ENCODE peak calls at places on chromosomes 3 and 15, in seven cellular contexts. G is hepatocyte, O is A549, U is keratinocyte, L is Peyer's patch, N is mammary epithelial cell, T is upper lobe of right lung. A is an unnamed sample.
A peak's percentile ranks its signal among the peaks of the same experiment; 100 is the strongest.

GRCh38 chr3:31370681-31371080 is 162.0 kb upstream of the STT3B start:
- DNase-seq in T (no peak), U (no peak), L (no peak), O (no peak), N (no peak), G (peak; percentile 59), A (no peak)

GRCh38 chr3:169939320-169939719 is 27.3 kb upstream of the SEC62 start:
- DNase-seq in G (no peak), T (no peak), U (no peak), L (no peak), O (no peak), N (no peak), A (no peak)

GRCh38 chr3:63967675-63968611 is 55.4 kb downstream of the PSMD6 start:
- DNase-seq in U (no peak), O (no peak), N (peak; percentile 23), L (peak; percentile 75), G (peak; percentile 75), T (no peak), A (peak; percentile 58)

GRCh38 chr3:23461069-23461468 is 257.9 kb downstream of the UBE2E2 start:
- DNase-seq in G (no peak), N (no peak), T (no peak), U (no peak), O (no peak), L (no peak), A (no peak)

GRCh38 chr15:74060251-74060650 is 22.1 kb downstream of the GOLGA6A start:
- DNase-seq in L (peak; percentile 26), U (no peak), O (no peak), G (no peak), T (no peak), N (no peak), A (no peak)

GRCh38 chr3:14329116-14329830 is 73.1 kb upstream of the SLC6A6 start:
- DNase-seq in N (peak; percentile 71), U (peak; percentile 38), T (no peak), G (peak; percentile 60), O (no peak), L (peak; percentile 28), A (no peak)

GRCh38 chr15:31327674-31328424 is 1.2 kb downstream of the KLF13 start:
- DNase-seq in N (peak; percentile 28), L (peak; percentile 90), O (peak; percentile 38), G (peak; percentile 89), T (peak; percentile 93), U (no peak), A (peak; percentile 77)

GRCh38 chr15:80966431-80967197 is 23.0 kb downstream of the MESD start:
- DNase-seq in T (no peak), O (no peak), L (no peak), G (no peak), N (no peak), U (no peak), A (no peak)

GRCh38 chr15:98767692-98768091 is 119.4 kb downstream of the IGF1R start:
- DNase-seq in G (no peak), U (no peak), N (no peak), L (no peak), T (no peak), O (no peak), A (no peak)

GRCh38 chr15:59892995-59893394 is 111.1 kb upstream of the FOXB1 start:
- DNase-seq in L (no peak), U (no peak), N (peak; percentile 26), O (no peak), G (peak; percentile 59), T (no peak), A (peak; percentile 6)

GRCh38 chr3:13652728-13653127 is 103.8 kb downstream of the FBLN2 start:
- DNase-seq in N (no peak), L (no peak), O (no peak), U (no peak), G (no peak), T (no peak), A (no peak)

GRCh38 chr15:38072007-38072506 is 137.6 kb downstream of the TMCO5A start:
- DNase-seq in U (no peak), T (no peak), L (no peak), G (no peak), O (no peak), N (no peak), A (no peak)

GRCh38 chr15:22904736-22905135 is 66.3 kb downstream of the NIPA2 start:
- DNase-seq in T (no peak), O (no peak), U (no peak), N (no peak), L (no peak), G (no peak), A (no peak)

GRCh38 chr15:75620776-75621536 is 4.6 kb downstream of the SNUPN start:
- DNase-seq in G (peak; percentile 72), T (peak; percentile 76), O (no peak), U (no peak), N (peak; percentile 78), L (no peak), A (no peak)

GRCh38 chr3:147360936-147361670 is 45.2 kb downstream of the ZIC4 start:
- DNase-seq in L (no peak), T (no peak), O (no peak), N (no peak), G (peak; percentile 29), U (no peak), A (peak; percentile 64)

GRCh38 chr15:75036269-75036668 is 12.9 kb downstream of the PPCDC start:
- DNase-seq in O (no peak), T (no peak), N (peak; percentile 74), U (peak; percentile 57), L (peak; percentile 60), G (peak; percentile 80), A (no peak)

GRCh38 chr3:169940486-169941181 is 26.0 kb upstream of the SEC62 start:
- DNase-seq in O (no peak), T (no peak), N (no peak), U (no peak), G (no peak), L (no peak), A (no peak)

GRCh38 chr3:9659849-9660248 is 10.5 kb downstream of the MTMR14 start:
- DNase-seq in G (no peak), U (no peak), O (no peak), T (no peak), L (no peak), N (no peak), A (no peak)

GRCh38 chr3:178036745-178037144 is 499.5 kb upstream of the KCNMB2 start:
- DNase-seq in G (no peak), O (no peak), U (no peak), L (no peak), T (no peak), N (no peak), A (no peak)

GRCh38 chr3:83770664-83771402 is 1188.0 kb upstream of the CADM2 start:
- DNase-seq in N (no peak), O (no peak), T (no peak), U (no peak), L (no peak), G (no peak), A (no peak)

GRCh38 chr3:83769791-83770663 is 1188.8 kb upstream of the CADM2 start:
- DNase-seq in T (no peak), U (no peak), N (no peak), O (no peak), G (no peak), L (peak; percentile 27), A (no peak)

GRCh38 chr3:83765971-83766370 is 1192.8 kb upstream of the CADM2 start:
- DNase-seq in T (no peak), O (no peak), G (no peak), N (no peak), L (no peak), U (no peak), A (no peak)
- TF ChIP-seq CTCF in T (no peak), O (no peak), G (no peak), N (no peak), L (no peak), U (no peak), A (no peak)

GRCh38 chr3:179068779-179069530 is 2.7 kb downstream of the ZMAT3 start:
- DNase-seq in T (no peak), N (no peak), U (no peak), G (no peak), L (no peak), O (peak; percentile 30), A (peak; percentile 56)
- H3K4me3 ChIP-seq in T (peak overlapping the region; percentile 80), N (peak overlapping the region; percentile 54), U (peak overlapping the region; percentile 93), G (peak overlapping the region; percentile 93), L (no peak overlapping the region), O (peak overlapping the region; percentile 88), A (no peak overlapping the region)

DNA sequence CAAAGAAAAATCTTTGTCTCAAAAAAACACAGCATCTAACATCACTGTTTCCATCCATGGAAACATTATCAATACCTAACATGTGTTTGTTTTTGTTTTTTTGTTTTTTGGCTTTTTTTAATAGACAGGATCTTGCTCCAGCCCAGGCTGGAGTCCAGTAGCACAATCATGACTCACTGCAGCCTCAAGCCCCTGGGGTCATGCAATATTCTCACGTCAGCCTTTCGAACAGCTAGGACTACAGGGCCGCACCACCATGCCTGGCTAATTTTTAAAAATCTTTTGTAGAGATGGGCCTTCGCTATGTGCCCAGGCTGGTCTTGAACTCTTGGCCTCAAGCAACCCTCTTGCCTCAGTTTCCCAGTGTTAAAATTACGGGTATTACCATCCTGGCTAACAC is 52.8 kb downstream of the RAF1 start:
- DNase-seq in L (no peak), O (no peak), G (no peak), U (no peak), T (no peak), N (no peak), A (no peak)
- H3K27ac ChIP-seq in L (no peak overlapping the region), O (no peak overlapping the region), G (no peak overlapping the region), U (no peak overlapping the region), T (no peak overlapping the region), N (no peak overlapping the region), A (no peak overlapping the region)

GRCh38 chr3:50341537-50341936 is 901 bp upstream of the RASSF1 start:
- DNase-seq in L (no peak), U (no peak), O (no peak), T (peak; percentile 69), G (no peak), N (no peak), A (no peak)
- TF ChIP-seq CTCF in L (no peak), U (no peak), O (no peak), T (no peak), G (no peak), N (no peak), A (no peak)

DNA sequence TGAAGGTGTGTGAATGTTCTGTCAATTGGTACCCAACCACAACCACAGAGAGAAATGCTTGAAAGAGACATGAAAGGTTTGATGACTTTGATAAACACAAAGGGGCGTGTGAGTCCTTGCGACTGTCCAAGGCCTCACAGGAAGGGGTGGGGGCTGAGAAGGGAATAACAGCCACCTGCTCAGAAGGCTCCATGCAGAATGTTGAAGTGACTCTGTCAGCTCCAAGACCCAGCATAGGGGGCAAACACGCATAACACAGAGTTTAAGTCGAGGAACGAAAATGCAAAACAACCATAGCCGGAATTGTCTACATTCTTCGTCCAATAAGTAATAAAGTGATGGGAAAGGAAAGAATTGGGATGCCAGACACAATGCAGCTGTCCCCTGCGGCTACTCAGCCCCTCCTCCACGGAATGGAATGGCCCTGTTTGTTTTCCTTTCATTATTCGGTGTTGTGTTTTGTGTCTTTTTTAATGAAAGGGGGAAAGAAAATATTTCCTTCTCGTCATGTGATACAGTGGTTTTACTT is 19.9 kb downstream of the TMEM212 start:
- DNase-seq in L (no peak), N (no peak), U (no peak), G (no peak), O (no peak), T (no peak), A (peak; percentile 5)
- H3K4me3 ChIP-seq in L (no peak overlapping the region), N (no peak overlapping the region), U (no peak overlapping the region), G (no peak overlapping the region), O (no peak overlapping the region), T (no peak overlapping the region), A (no peak overlapping the region)

A was measured in DND-41.